ENCODE peak calls at places on chromosomes 2 and 18, in eight cellular contexts. X is SJCRH30; G is A549; F is neuronal stem cell; U is CD8-positive, alpha-beta T cell; C is left ventricle myocardium inferior; A is pancreas; S is naive thymus-derived CD4-positive, alpha-beta T cell. P is an unnamed sample.

GRCh38 chr18:79352432-79352831 is 43.3 kb upstream of the NFATC1 start:
- DNase-seq in C (no peak), U (no peak), G (no peak), A (no peak), S (no peak), X (no peak), F (no peak), P (no peak)

GRCh38 chr2:119402645-119403560 is 28.8 kb upstream of the TMEM37 start:
- DNase-seq in C (peak; percentile 30), S (no peak), X (no peak), U (no peak), F (no peak), A (peak; percentile 81), G (no peak), P (no peak)

GRCh38 chr2:70115646-70116442 is 28.6 kb downstream of the PCBP1 start:
- DNase-seq in G (no peak), X (peak; percentile 82), A (no peak), S (no peak), C (peak; percentile 35), U (no peak), F (no peak), P (no peak)

GRCh38 chr2:118062048-118062447 is 26.2 kb upstream of the INSIG2 start:
- DNase-seq in S (no peak), U (no peak), X (no peak), C (no peak), G (no peak), A (no peak), F (no peak), P (no peak)

GRCh38 chr2:80304522-80304878 is at the start of gene LRRTM1:
- DNase-seq in X (no peak), C (no peak), S (no peak), U (no peak), G (no peak), F (no peak), A (no peak), P (peak; percentile 53)

GRCh38 chr18:49591775-49592174 is 29.9 kb downstream of the LIPG start:
- DNase-seq in F (no peak), U (no peak), C (no peak), S (no peak), A (no peak), X (no peak), G (no peak), P (no peak)

GRCh38 chr2:69652206-69652605 is 8.7 kb upstream of the AAK1 start:
- DNase-seq in X (no peak), U (no peak), G (peak; percentile 67), A (no peak), C (no peak), S (no peak), F (no peak), P (no peak)

GRCh38 chr2:216758431-216759155 is 63.2 kb upstream of the IGFBP5 start:
- DNase-seq in S (no peak), X (no peak), U (no peak), G (no peak), F (no peak), C (no peak), A (no peak), P (no peak)

GRCh38 chr2:67008114-67008513 is 389.0 kb upstream of the ETAA1 start:
- DNase-seq in C (no peak), U (no peak), G (no peak), S (no peak), F (no peak), A (no peak), X (no peak), P (no peak)

GRCh38 chr2:220077488-220077887 is 450.1 kb downstream of the SLC4A3 start:
- DNase-seq in F (no peak), U (no peak), S (no peak), X (no peak), C (no peak), G (peak; percentile 54), A (no peak), P (no peak)

GRCh38 chr2:149047118-149047517 is 8.6 kb downstream of the LYPD6B start:
- DNase-seq in F (no peak), G (no peak), A (no peak), C (no peak), X (no peak), U (no peak), S (no peak), P (no peak)

GRCh38 chr18:8654482-8655451 is 45.5 kb downstream of the RAB12 start:
- DNase-seq in G (peak; percentile 22), F (no peak), U (no peak), A (no peak), S (peak; percentile 42), C (no peak), X (peak; percentile 26), P (no peak)

GRCh38 chr2:43142921-43143438 is 83.4 kb downstream of the ZFP36L2 start:
- DNase-seq in U (no peak), F (no peak), C (no peak), A (no peak), X (peak; percentile 57), G (peak; percentile 68), S (peak; percentile 71), P (no peak)

GRCh38 chr2:222797308-222797707 is 63.5 kb upstream of the ACSL3 start:
- DNase-seq in S (no peak), X (peak; percentile 37), A (no peak), G (peak; percentile 32), U (no peak), C (no peak), F (no peak), P (no peak)

GRCh38 chr2:9737053-9737875 is 106.0 kb upstream of the TAF1B start:
- DNase-seq in U (no peak), C (no peak), F (no peak), A (no peak), X (no peak), G (peak; percentile 33), S (no peak), P (no peak)

GRCh38 chr2:20680744-20681143 is 13.8 kb downstream of the GDF7 start:
- DNase-seq in C (no peak), U (no peak), G (no peak), X (no peak), A (no peak), S (no peak), F (no peak), P (no peak)

GRCh38 chr18:5424903-5425302 is 118.9 kb downstream of the EPB41L3 start:
- DNase-seq in F (no peak), G (peak; percentile 32), S (peak; percentile 38), X (peak; percentile 28), C (no peak), A (no peak), U (no peak), P (no peak)

GRCh38 chr2:70381821-70382220 is 80.0 kb upstream of the FAM136A start:
- DNase-seq in U (no peak), G (peak; percentile 20), C (no peak), F (no peak), S (no peak), X (no peak), A (no peak), P (no peak)

GRCh38 chr2:203867561-203868200 is at the start of gene CTLA4:
- DNase-seq in U (no peak), C (no peak), X (no peak), S (peak; percentile 82), F (no peak), G (no peak), A (no peak), P (no peak)

GRCh38 chr18:48922801-48923730 is 27.7 kb downstream of the SMAD7 start:
- DNase-seq in A (no peak), C (peak; percentile 72), U (no peak), F (no peak), G (no peak), X (peak; percentile 61), S (no peak), P (no peak)

GRCh38 chr2:199464614-199465352 is 7.0 kb upstream of the SATB2 start:
- DNase-seq in X (no peak), C (no peak), G (no peak), S (no peak), U (no peak), F (peak; percentile 17), A (no peak), P (no peak)

DNA sequence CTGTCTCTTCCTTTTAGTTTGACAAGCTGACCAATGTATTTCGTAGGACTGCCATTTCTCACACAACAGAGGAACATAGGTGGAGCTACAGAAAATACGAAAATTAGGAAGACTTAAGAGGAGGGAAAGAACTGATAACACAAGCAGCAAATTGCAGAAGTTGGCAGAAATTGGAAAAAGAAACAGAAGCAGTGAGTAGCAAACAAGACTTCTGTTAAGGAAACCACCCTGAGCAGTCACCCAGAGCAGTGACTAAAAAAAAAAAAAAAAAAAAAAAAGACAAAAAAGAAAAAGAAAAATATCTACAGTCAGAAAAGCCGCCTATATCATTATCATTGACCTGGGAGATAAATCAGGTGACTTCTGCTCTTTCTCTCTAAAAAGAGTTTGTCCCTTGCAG is 21.5 kb downstream of the STK17B start:
- DNase-seq in U (no peak), F (no peak), G (no peak), A (no peak), C (no peak), X (no peak), S (no peak), P (no peak)
- H3K4me1 ChIP-seq in U (peaks cover 92% of the 10 kb centered on the region), F (no peaks in the 10 kb centered on the region), G (no peaks in the 10 kb centered on the region), A (no peaks in the 10 kb centered on the region), C (no peaks in the 10 kb centered on the region), X (peaks cover 6% of the 10 kb centered on the region), S (peaks cover 63% of the 10 kb centered on the region), P (no peaks in the 10 kb centered on the region)

GRCh38 chr2:201264472-201265173 is 4.3 kb downstream of the CASP8 start:
- DNase-seq in G (no peak), U (no peak), S (no peak), F (no peak), A (no peak), C (no peak), X (no peak), P (no peak)
- H3K4me1 ChIP-seq in G (peaks cover 19% of the 10 kb centered on the region), U (peaks cover 65% of the 10 kb centered on the region), S (peaks cover 64% of the 10 kb centered on the region), F (peaks cover 3% of the 10 kb centered on the region), A (no peaks in the 10 kb centered on the region), C (peaks cover 13% of the 10 kb centered on the region), X (no peaks in the 10 kb centered on the region), P (no peaks in the 10 kb centered on the region)

GRCh38 chr18:23107718-23108117 is 27.6 kb upstream of the CABLES1 start:
- DNase-seq in X (peak; percentile 28), F (no peak), C (no peak), A (no peak), U (no peak), S (no peak), G (peak; percentile 48), P (no peak)
- H3K4me1 ChIP-seq in X (peaks cover 21% of the 10 kb centered on the region), F (peaks cover 3% of the 10 kb centered on the region), C (no peaks in the 10 kb centered on the region), A (no peaks in the 10 kb centered on the region), U (no peaks in the 10 kb centered on the region), S (no peaks in the 10 kb centered on the region), G (peaks cover 53% of the 10 kb centered on the region), P (no peaks in the 10 kb centered on the region)

GRCh38 chr2:177258059-177258458 is 6.5 kb downstream of the NFE2L2 start:
- DNase-seq in U (no peak), G (no peak), X (no peak), A (no peak), S (no peak), F (no peak), C (no peak), P (no peak)

GRCh38 chr2:177256026-177256425 is 8.5 kb downstream of the NFE2L2 start:
- DNase-seq in U (no peak), G (no peak), A (no peak), X (no peak), F (no peak), S (no peak), C (no peak), P (no peak)

GRCh38 chr2:177256695-177257094 is 7.8 kb downstream of the NFE2L2 start:
- DNase-seq in X (no peak), U (no peak), A (no peak), S (no peak), F (no peak), G (no peak), C (no peak), P (no peak)

GRCh38 chr2:177255227-177255601 is 9.3 kb downstream of the NFE2L2 start:
- DNase-seq in A (no peak), G (no peak), U (no peak), S (no peak), F (no peak), X (no peak), C (no peak), P (no peak)

GRCh38 chr2:177257471-177257870 is 7.1 kb downstream of the NFE2L2 start:
- DNase-seq in X (no peak), S (no peak), F (no peak), A (no peak), G (no peak), U (no peak), C (no peak), P (no peak)
- H3K4me1 ChIP-seq in X (peaks cover under 1% of the 10 kb centered on the region), S (peaks cover 50% of the 10 kb centered on the region), F (peaks cover 6% of the 10 kb centered on the region), A (peaks cover 45% of the 10 kb centered on the region), G (peaks cover 60% of the 10 kb centered on the region), U (peaks cover 90% of the 10 kb centered on the region), C (peaks cover 100% of the 10 kb centered on the region), P (no peaks in the 10 kb centered on the region)